ENCODE peak calls at places on chromosomes 1 and 21, in eight cellular contexts. S is epithelial cell of proximal tubule, Q is fibroblast of mammary gland, Y is lower lobe of right lung, W is choroid plexus epithelial cell, E is IMR-90, V is astrocyte, L is Caco-2. N is an unnamed sample.

GRCh38 chr21:34201441-34201838 is 128.1 kb downstream of the MRPS6 start:
- DNase-seq in S (no peak), Q (no peak), Y (no peak), W (no peak), E (no peak), V (no peak), L (no peak), N (no peak)

GRCh38 chr1:50308883-50309282 is 114.4 kb downstream of the DMRTA2 start:
- DNase-seq in S (no peak), Q (peak), Y (no peak), W (peak), E (peak), V (peak), L (peak), N (no peak)

GRCh38 chr1:163824006-163824405 is 502.3 kb downstream of the NUF2 start:
- DNase-seq in S (no peak), Q (peak), Y (no peak), W (peak), E (peak), V (peak), L (no peak), N (no peak)

GRCh38 chr1:15837931-15838330 is 9.6 kb upstream of the SPEN start:
- DNase-seq in S (no peak), Q (no peak), Y (no peak), W (no peak), E (no peak), V (no peak), L (no peak), N (no peak)

GRCh38 chr1:20192871-20193411 is 6.6 kb upstream of the PLA2G2C start:
- DNase-seq in S (no peak), Q (no peak), Y (no peak), W (no peak), E (no peak), V (no peak), L (no peak), N (no peak)

GRCh38 chr1:70034403-70034802 is 171.0 kb downstream of the LRRC40 start:
- DNase-seq in S (no peak), Q (peak), Y (no peak), W (peak), E (peak), V (peak), L (no peak), N (no peak)

GRCh38 chr1:212545941-212546638 is 62.5 kb upstream of the ATF3 start:
- DNase-seq in S (no peak), Q (peak), Y (no peak), W (peak), E (peak), V (no peak), L (no peak), N (no peak)

GRCh38 chr1:226647719-226648118 is 91.4 kb downstream of the ITPKB start:
- DNase-seq in S (no peak), Q (no peak), Y (peak), W (no peak), E (no peak), V (no peak), L (no peak), N (no peak)

GRCh38 chr1:2018217-2019161 is 656 bp upstream of the GABRD start:
- DNase-seq in S (no peak), Q (no peak), Y (no peak), W (no peak), E (no peak), V (no peak), L (no peak), N (no peak)

GRCh38 chr21:33078907-33079582 is 9.1 kb downstream of the OLIG1 start:
- DNase-seq in S (peak), Q (peak), Y (no peak), W (peak), E (peak), V (peak), L (no peak), N (peak)

GRCh38 chr1:4048076-4048475 is 148.0 kb upstream of the C1orf174 start:
- DNase-seq in S (no peak), Q (no peak), Y (no peak), W (no peak), E (no peak), V (no peak), L (no peak), N (no peak)

GRCh38 chr1:10975567-10976326 is 36.7 kb upstream of the TARDBP start:
- DNase-seq in S (peak), Q (peak), Y (no peak), W (peak), E (peak), V (peak), L (no peak), N (no peak)

GRCh38 chr1:186304982-186305949 is 69.8 kb downstream of the TPR start:
- DNase-seq in S (no peak), Q (peak), Y (no peak), W (peak), E (peak), V (no peak), L (no peak), N (peak)

GRCh38 chr1:244137725-244138124 is 86.6 kb downstream of the ZBTB18 start:
- DNase-seq in S (no peak), Q (no peak), Y (no peak), W (peak), E (peak), V (peak), L (no peak), N (no peak)

GRCh38 chr1:64309468-64309867 is 106.0 kb downstream of the UBE2U start:
- DNase-seq in S (no peak), Q (no peak), Y (no peak), W (no peak), E (no peak), V (no peak), L (no peak), N (no peak)

GRCh38 chr1:185228979-185229378 is 72.0 kb downstream of the SWT1 start:
- DNase-seq in S (no peak), Q (no peak), Y (no peak), W (no peak), E (no peak), V (no peak), L (no peak), N (no peak)
- H3K4me3 ChIP-seq in S (no peak), Q (no peak), Y (no peak), W (no peak), E (no peak), V (no peak), L (no peak), N (no peak)

DNA sequence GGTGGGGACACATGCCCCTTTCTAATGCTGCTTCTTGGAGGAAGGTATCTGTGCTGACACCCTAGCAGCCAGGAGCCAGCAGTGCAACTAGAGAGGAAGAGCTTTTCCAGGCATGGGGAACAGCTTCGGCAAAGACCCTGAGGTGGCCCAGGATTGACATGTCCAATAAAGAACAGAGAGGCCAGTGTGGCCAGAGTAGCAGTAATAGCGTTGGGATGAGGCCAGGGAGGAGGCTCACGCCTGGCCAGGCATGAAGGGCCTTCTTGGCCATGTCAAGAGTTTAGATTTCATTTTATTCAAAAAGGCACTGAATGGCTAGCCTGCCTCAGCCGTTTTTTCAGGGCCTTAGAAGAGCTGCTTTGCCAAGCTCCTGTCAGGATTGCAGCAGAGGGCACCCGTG is 16.3 kb upstream of the ADAMTSL4 start:
- DNase-seq in S (no peak), Q (no peak), Y (no peak), W (no peak), E (no peak), V (peak), L (no peak), N (no peak)
- TF ChIP-seq CTCF in S (no peak), Q (no peak), Y (peak), W (no peak), E (no peak), V (no peak), L (no peak), N (no peak)

DNA sequence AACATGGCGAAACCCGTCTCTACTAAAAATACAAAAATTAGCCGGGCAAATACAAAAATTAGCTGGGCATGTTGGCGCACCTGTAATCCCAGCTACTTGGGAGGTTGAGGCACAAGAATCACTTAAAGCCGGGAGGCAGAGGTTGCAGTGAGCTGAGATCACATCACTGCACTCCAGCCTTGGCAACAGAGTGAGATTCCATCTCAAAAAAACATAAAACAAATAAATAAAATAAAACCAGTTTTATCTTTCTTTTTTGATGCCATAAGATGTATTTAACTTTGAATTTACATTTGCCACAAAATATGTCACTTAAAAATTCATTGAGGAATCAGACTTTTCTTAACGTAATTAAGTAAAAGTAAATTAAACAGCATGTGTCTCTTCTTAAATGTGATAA is 113.3 kb upstream of the ERRFI1 start:
- DNase-seq in S (no peak), Q (no peak), Y (no peak), W (no peak), E (no peak), V (no peak), L (no peak), N (no peak)
- H3K4me3 ChIP-seq in S (no peak), Q (no peak), Y (no peak), W (no peak), E (no peak), V (no peak), L (no peak), N (no peak)

DNA sequence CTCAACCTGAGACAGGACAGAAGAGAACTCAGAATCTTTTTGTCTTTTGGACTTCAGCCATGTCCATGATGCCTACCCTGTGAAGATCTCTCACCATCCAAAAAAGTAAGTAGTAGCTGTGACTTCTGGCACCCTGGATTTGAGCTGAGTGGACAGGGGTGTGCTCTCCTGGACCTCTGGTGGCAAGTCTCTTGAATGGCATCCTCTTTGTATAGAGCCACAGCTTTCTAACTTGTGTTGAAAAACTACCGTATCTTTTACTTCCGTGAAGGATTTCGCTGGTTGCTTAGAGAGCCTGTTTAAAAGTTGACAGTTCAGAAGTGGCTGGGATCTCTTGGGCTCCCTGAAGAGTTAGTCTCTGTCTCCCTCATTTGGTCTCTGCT is 1.8 kb downstream of the MFN2 start:
- DNase-seq in S (no peak), Q (peak), Y (no peak), W (no peak), E (peak), V (no peak), L (no peak), N (no peak)
- TF ChIP-seq CTCF in S (peak), Q (peak), Y (peak), W (no peak), E (peak), V (peak), L (no peak), N (no peak)